ENCODE peak calls at places on chromosomes 3 and 15, in eight cellular contexts. W is WERI-Rb-1, L is bronchial epithelial cell, F is body of pancreas, X is tibial nerve, V is cardiac muscle cell, K is adrenal gland, H is K562. U is an unnamed sample.

GRCh38 chr15:65434201-65434600 is 11.5 kb upstream of the IGDCC4 start:
- DNase-seq in W (peak; percentile 38), L (no peak), F (no peak), X (no peak), V (no peak), K (no peak), H (no peak), U (no peak)

GRCh38 chr3:75983609-75984290 is 198.4 kb upstream of the ZNF717 start:
- DNase-seq in W (no peak), L (no peak), F (no peak), X (no peak), V (no peak), K (no peak), H (no peak), U (peak; percentile 39)

GRCh38 chr3:150078983-150079739 is 108.5 kb upstream of the PFN2 start:
- DNase-seq in W (no peak), L (peak; percentile 93), F (no peak), X (no peak), V (no peak), K (peak; percentile 19), H (no peak), U (peak; percentile 88)

GRCh38 chr3:152235709-152236298 is 32.9 kb upstream of the MBNL1 start:
- DNase-seq in W (peak; percentile 7), L (peak; percentile 66), F (no peak), X (no peak), V (no peak), K (no peak), H (peak; percentile 79), U (peak; percentile 31)

GRCh38 chr15:36358094-36358961 is 221.1 kb upstream of the CDIN1 start:
- DNase-seq in W (no peak), L (peak; percentile 15), F (no peak), X (no peak), V (no peak), K (no peak), H (no peak), U (peak; percentile 70)

GRCh38 chr15:39511000-39511914 is 69.6 kb upstream of the THBS1 start:
- DNase-seq in W (no peak), L (peak; percentile 79), F (no peak), X (no peak), V (peak; percentile 54), K (no peak), H (peak; percentile 55), U (peak; percentile 50)

GRCh38 chr3:11455977-11456376 is 183.8 kb downstream of the ATG7 start:
- DNase-seq in W (no peak), L (peak; percentile 29), F (no peak), X (no peak), V (no peak), K (no peak), H (no peak), U (no peak)

GRCh38 chr3:48957006-48957705 is 32.9 kb upstream of the P4HTM start:
- DNase-seq in W (no peak), L (no peak), F (no peak), X (no peak), V (no peak), K (no peak), H (no peak), U (no peak)

GRCh38 chr15:67004142-67004541 is 61.3 kb upstream of the SMAD3 start:
- DNase-seq in W (no peak), L (no peak), F (no peak), X (no peak), V (no peak), K (no peak), H (no peak), U (no peak)

GRCh38 chr3:197521277-197522182 is 34.2 kb downstream of the BDH1 start:
- DNase-seq in W (no peak), L (no peak), F (no peak), X (no peak), V (no peak), K (no peak), H (no peak), U (no peak)

GRCh38 chr3:57637391-57637790 is 40.2 kb upstream of the ARF4 start:
- DNase-seq in W (no peak), L (no peak), F (no peak), X (no peak), V (no peak), K (no peak), H (no peak), U (no peak)

GRCh38 chr3:129560931-129561594 is 18.1 kb downstream of the H1-8 start:
- DNase-seq in W (peak; percentile 85), L (no peak), F (no peak), X (peak; percentile 63), V (peak; percentile 36), K (peak; percentile 69), H (no peak), U (no peak)
- H3K36me3 ChIP-seq in W (peaks cover 22% of the 10 kb centered on the region), L (no peaks in the 10 kb centered on the region), F (no peaks in the 10 kb centered on the region), X (no peaks in the 10 kb centered on the region), V (no peaks in the 10 kb centered on the region), K (no peaks in the 10 kb centered on the region), H (peaks cover 29% of the 10 kb centered on the region), U (no peaks in the 10 kb centered on the region)

GRCh38 chr3:53234841-53235232 is 21.0 kb downstream of the TKT start:
- DNase-seq in W (no peak), L (no peak), F (no peak), X (no peak), V (no peak), K (no peak), H (no peak), U (no peak)
- H3K36me3 ChIP-seq in W (peaks cover 94% of the 10 kb centered on the region), L (peaks cover 69% of the 10 kb centered on the region), F (peaks cover 31% of the 10 kb centered on the region), X (peaks cover 5% of the 10 kb centered on the region), V (peaks cover 53% of the 10 kb centered on the region), K (no peaks in the 10 kb centered on the region), H (peaks cover 95% of the 10 kb centered on the region), U (peaks cover 16% of the 10 kb centered on the region)

DNA sequence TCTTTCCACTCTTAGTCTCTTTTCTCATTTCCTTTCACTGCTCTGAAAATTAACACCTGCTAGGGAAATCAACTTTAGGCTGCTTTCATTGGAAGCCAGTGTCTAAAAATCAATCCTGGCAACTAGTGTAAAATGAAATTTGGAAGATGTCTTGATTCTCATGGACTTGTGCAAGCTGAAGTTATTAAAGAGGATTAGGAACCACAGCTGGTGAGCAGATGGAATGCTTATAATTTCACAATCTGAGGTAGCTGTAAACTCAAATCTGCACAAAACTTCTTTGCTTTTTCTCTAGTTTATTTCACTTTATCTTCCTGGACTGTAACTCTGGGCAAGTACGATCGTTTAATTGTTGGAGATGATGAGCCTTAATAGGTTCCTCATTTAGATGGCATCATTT is 175.6 kb downstream of the GHSR start:
- DNase-seq in W (no peak), L (no peak), F (no peak), X (no peak), V (no peak), K (no peak), H (no peak), U (no peak)
- H3K36me3 ChIP-seq in W (no peaks in the 10 kb centered on the region), L (peaks cover 3% of the 10 kb centered on the region), F (peaks cover 3% of the 10 kb centered on the region), X (no peaks in the 10 kb centered on the region), V (peaks cover 3% of the 10 kb centered on the region), K (no peaks in the 10 kb centered on the region), H (peaks cover 28% of the 10 kb centered on the region), U (peaks cover 1% of the 10 kb centered on the region)

GRCh38 chr15:44588541-44588940 is 51.6 kb downstream of the EIF3J start:
- DNase-seq in W (no peak), L (no peak), F (no peak), X (no peak), V (no peak), K (no peak), H (no peak), U (no peak)

GRCh38 chr15:44595656-44596510 is 58.9 kb downstream of the EIF3J start:
- DNase-seq in W (no peak), L (no peak), F (no peak), X (no peak), V (no peak), K (no peak), H (no peak), U (no peak)

GRCh38 chr15:44593042-44593736 is 56.2 kb downstream of the EIF3J start:
- DNase-seq in W (no peak), L (peak; percentile 19), F (no peak), X (no peak), V (no peak), K (no peak), H (peak; percentile 32), U (no peak)

GRCh38 chr15:44595246-44595645 is 58.3 kb downstream of the EIF3J start:
- DNase-seq in W (no peak), L (no peak), F (no peak), X (no peak), V (no peak), K (no peak), H (no peak), U (no peak)

DNA sequence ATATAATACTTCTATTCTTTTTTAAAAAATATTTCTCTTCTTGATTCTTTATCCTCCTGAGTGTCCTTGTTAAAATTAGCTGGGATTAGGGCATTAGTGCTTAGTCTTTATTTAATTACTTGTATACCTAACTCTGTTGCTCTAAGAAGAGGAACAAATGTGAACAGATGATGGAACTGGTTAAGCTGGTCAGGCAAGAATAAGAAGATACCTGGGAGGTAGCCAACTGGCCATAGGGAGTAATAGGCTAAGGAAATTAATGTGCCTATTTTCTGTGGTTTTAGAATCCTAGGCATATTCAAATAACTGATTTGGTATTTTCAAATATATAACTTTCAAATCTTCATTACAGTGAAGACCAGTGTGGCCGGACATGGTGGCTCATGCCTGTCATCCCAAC is 54.4 kb downstream of the EIF3J start:
- DNase-seq in W (no peak), L (peak; percentile 43), F (no peak), X (no peak), V (no peak), K (no peak), H (no peak), U (no peak)
- H3K36me3 ChIP-seq in W (peaks cover 60% of the 10 kb centered on the region), L (peaks cover 9% of the 10 kb centered on the region), F (peaks cover 46% of the 10 kb centered on the region), X (peaks cover 6% of the 10 kb centered on the region), V (peaks cover 69% of the 10 kb centered on the region), K (no peaks in the 10 kb centered on the region), H (peaks cover 86% of the 10 kb centered on the region), U (peaks cover 1% of the 10 kb centered on the region)

DNA sequence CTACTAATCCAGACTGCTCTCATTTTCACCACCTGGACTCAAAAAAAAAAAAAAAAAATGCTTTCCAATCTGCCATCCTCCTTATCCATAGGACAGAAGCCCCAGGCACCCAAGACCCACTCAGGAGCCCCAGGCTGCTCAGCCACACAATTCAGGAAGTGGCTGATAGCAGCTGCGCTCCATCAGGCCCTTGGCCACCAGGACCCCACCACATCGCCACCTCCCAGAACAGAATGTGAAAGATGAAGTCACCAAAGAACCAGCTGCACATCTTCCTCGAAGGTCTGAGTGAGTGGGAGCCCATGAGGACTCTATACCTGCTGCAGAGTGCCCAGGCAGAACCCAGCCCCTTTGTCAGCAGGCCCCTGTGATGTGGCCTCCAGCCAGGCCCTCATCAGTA is 19.5 kb downstream of the POC1A start:
- DNase-seq in W (no peak), L (no peak), F (no peak), X (no peak), V (no peak), K (no peak), H (no peak), U (no peak)
- H3K36me3 ChIP-seq in W (peaks cover 3% of the 10 kb centered on the region), L (no peaks in the 10 kb centered on the region), F (no peaks in the 10 kb centered on the region), X (no peaks in the 10 kb centered on the region), V (no peaks in the 10 kb centered on the region), K (no peaks in the 10 kb centered on the region), H (peaks cover 39% of the 10 kb centered on the region), U (no peaks in the 10 kb centered on the region)

U was measured in kidney epithelial cell.